ENCODE peak calls at places on chromosomes 3 and 15, in five cellular contexts. B is HepG2, Y is pancreas, P is left ventricle myocardium inferior, K is breast epithelium. J is an unnamed sample. For H3K4me1 and H3K9me3, the result is how much of the 10 kb centered on the place peaks cover.

GRCh38 chr3:174285242-174285641 is 573.9 kb upstream of the NAALADL2 start:
- DNase-seq in K (no peak), B (no peak), Y (no peak), P (no peak), J (no peak)

GRCh38 chr3:107598926-107599754 is 76.4 kb downstream of the BBX start:
- DNase-seq in P (peak), Y (peak), B (peak), K (no peak), J (peak)

GRCh38 chr15:57647791-57648130 is 56.1 kb downstream of the MYZAP start:
- DNase-seq in Y (no peak), P (no peak), K (no peak), B (no peak), J (no peak)

GRCh38 chr3:65200312-65200711 is 512.5 kb upstream of the ADAMTS9 start:
- DNase-seq in B (no peak), P (no peak), K (no peak), Y (no peak), J (no peak)

GRCh38 chr3:167941234-167941995 is 154.3 kb downstream of the GOLIM4 start:
- DNase-seq in K (peak), Y (peak), P (no peak), B (no peak), J (peak)

GRCh38 chr15:31272558-31273257 is 53.9 kb upstream of the KLF13 start:
- DNase-seq in K (peak), Y (no peak), P (no peak), B (no peak), J (peak)

GRCh38 chr15:80396094-80396493 is 8.1 kb upstream of the ARNT2 start:
- DNase-seq in P (no peak), B (no peak), K (no peak), Y (no peak), J (no peak)

GRCh38 chr3:30685267-30685667 is 78.9 kb downstream of the TGFBR2 start:
- DNase-seq in Y (no peak), B (no peak), K (no peak), P (no peak), J (no peak)

GRCh38 chr3:10732292-10732691 is 83.7 kb upstream of the SLC6A11 start:
- DNase-seq in P (no peak), B (no peak), K (no peak), Y (no peak), J (no peak)

GRCh38 chr3:106013971-106014370 is 145.2 kb upstream of the CBLB start:
- DNase-seq in B (no peak), K (no peak), P (no peak), Y (no peak), J (no peak)

GRCh38 chr15:44598892-44599291 is 61.9 kb downstream of the EIF3J start:
- DNase-seq in K (no peak), B (no peak), P (no peak), Y (no peak), J (no peak)

GRCh38 chr3:52401021-52401420 is 43.9 kb downstream of the SEMA3G start:
- DNase-seq in B (no peak), Y (no peak), P (peak), K (no peak), J (no peak)

GRCh38 chr3:99562990-99563607 is 75.3 kb upstream of the COL8A1 start:
- DNase-seq in K (no peak), P (no peak), Y (no peak), B (no peak), J (no peak)

GRCh38 chr3:188554404-188554803 is 400.4 kb downstream of the LPP start:
- DNase-seq in P (no peak), B (no peak), Y (no peak), K (no peak), J (no peak)

DNA sequence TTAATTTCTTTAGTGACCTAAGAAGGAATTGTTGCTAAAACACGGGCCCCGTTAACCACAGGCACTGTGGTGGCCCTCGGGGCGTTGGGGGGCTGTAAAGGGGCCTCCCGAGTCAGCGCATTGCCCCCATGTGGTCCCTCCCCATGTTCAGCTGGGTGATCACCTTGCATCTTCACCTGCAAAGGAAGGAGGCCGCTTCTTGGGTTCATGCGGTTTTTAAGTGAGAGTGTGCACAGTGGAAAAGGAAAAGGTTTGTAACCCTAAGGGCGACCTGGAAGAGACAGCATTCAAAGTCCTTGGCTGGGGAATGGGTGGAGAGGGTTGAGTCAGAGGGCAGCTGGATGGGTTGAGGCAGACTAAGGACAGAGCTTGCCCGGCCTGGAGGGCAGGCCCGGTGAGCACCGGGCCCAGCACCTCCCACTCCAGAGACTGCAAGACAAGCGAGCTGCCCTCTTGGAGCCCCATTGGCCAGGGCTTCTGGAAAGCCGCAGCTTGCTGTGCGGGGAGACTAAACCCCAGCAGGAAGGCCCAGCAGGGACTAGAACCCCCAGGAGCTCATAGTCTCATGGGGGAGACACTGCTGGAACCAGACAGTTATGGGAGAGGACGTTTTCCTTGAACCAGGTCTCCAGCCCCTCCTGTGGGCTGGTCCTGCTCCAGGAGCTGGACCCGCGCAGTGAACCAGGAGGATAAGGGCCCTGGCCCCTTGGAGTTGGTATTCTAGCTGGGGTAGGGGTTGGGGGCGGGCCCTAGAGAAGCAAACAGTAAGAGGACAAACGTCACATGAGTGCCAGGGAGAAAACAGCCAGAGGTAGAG is 59.2 kb downstream of the RGMA start:
- DNase-seq in K (peak), P (no peak), Y (no peak), B (no peak), J (no peak)
- H3K4me1 ChIP-seq in K (under half), P (half or more), Y (under half), B (under half), J (under half)

GRCh38 chr15:23759964-23760363 is 72.9 kb upstream of the NDN start:
- DNase-seq in K (no peak), B (no peak), P (no peak), Y (no peak), J (no peak)
- H3K9me3 ChIP-seq in K (under half), B (under half), P (under half), Y (under half), J (under half)

GRCh38 chr3:192864943-192865342 is 52.7 kb downstream of the MB21D2 start:
- DNase-seq in Y (no peak), P (no peak), B (no peak), K (no peak), J (no peak)
- H3K4me1 ChIP-seq in Y (under half), P (under half), B (under half), K (under half), J (under half)

GRCh38 chr15:98257290-98257689 is 296.8 kb downstream of the ARRDC4 start:
- DNase-seq in B (no peak), Y (no peak), P (no peak), K (no peak), J (no peak)
- H3K9me3 ChIP-seq in B (under half), Y (under half), P (under half), K (under half), J (under half)

GRCh38 chr15:68289057-68289456 is 11.5 kb downstream of the FEM1B start:
- DNase-seq in Y (no peak), B (no peak), P (no peak), K (no peak), J (no peak)

GRCh38 chr15:68289621-68290352 is 12.2 kb downstream of the FEM1B start:
- DNase-seq in Y (no peak), K (no peak), B (no peak), P (no peak), J (no peak)

GRCh38 chr15:68283401-68283800 is 5.9 kb downstream of the FEM1B start:
- DNase-seq in B (no peak), Y (no peak), K (no peak), P (no peak), J (no peak)

GRCh38 chr15:68286256-68286655 is 8.7 kb downstream of the FEM1B start:
- DNase-seq in K (no peak), P (no peak), Y (no peak), B (no peak), J (no peak)

GRCh38 chr15:68285243-68285980 is 7.9 kb downstream of the FEM1B start:
- DNase-seq in B (peak), P (no peak), Y (no peak), K (no peak), J (no peak)
- H3K4me1 ChIP-seq in B (under half), P (half or more), Y (under half), K (under half), J (under half)

GRCh38 chr3:110419571-110419970 is 652.0 kb upstream of the NECTIN3 start:
- DNase-seq in B (no peak), Y (no peak), K (no peak), P (no peak), J (no peak)
- H3K9me3 ChIP-seq in B (under half), Y (under half), K (under half), P (under half), J (under half)

GRCh38 chr3:146090521-146090920 is 70.5 kb downstream of the PLOD2 start:
- DNase-seq in K (no peak), Y (no peak), P (no peak), B (no peak), J (no peak)
- H3K4me1 ChIP-seq in K (under half), Y (under half), P (under half), B (under half), J (under half)

GRCh38 chr15:26729581-26729980 is 43.3 kb downstream of the GABRB3 start:
- DNase-seq in Y (no peak), K (no peak), B (no peak), P (no peak), J (no peak)

GRCh38 chr15:26729030-26729429 is 43.8 kb downstream of the GABRB3 start:
- DNase-seq in P (no peak), Y (no peak), K (no peak), B (no peak), J (no peak)

GRCh38 chr15:26736502-26737248 is 36.2 kb downstream of the GABRB3 start:
- DNase-seq in B (no peak), P (no peak), Y (no peak), K (no peak), J (no peak)

GRCh38 chr15:26731965-26732364 is 40.9 kb downstream of the GABRB3 start:
- DNase-seq in P (no peak), B (no peak), Y (no peak), K (no peak), J (no peak)
- H3K9me3 ChIP-seq in P (under half), B (half or more), Y (under half), K (under half), J (under half)

DNA sequence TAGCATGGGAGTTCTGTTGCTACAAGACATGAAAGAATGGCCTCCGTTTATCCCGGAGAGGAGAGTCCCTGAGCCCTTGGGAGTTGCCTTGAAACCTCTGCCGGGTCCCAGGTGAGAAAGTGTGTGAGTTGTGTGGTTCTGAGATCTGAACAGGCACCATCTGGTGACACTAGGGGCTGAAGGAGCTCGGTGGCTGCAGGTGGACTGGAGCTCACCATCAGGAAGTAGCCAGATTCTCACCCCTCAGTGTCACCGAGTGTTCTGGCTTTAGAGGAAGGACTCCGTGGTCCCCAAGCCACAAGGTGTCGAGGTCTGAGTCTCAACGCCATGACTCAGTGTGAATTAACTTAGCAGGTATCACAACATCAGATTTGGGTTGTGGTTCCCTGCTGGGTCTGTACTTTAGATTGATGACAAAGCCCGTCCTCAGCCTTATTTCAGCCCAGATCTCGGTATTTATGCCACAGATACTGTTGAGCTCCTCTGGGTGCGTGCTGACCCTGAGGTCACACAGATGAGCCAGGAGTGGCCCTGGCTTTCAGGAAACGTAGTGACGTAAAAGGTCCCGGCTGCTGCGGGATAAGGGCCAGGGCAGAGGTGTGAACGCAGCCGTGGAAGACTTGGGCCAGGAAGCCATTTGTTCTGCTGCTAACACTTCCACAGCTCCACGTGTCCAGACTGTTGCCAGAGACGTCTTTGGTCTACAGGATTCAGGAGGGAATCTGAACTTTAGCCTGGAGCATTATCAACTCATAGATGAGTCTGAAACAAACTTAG is 54.4 kb downstream of the PGPEP1L start:
- DNase-seq in K (no peak), P (peak), Y (no peak), B (no peak), J (no peak)
- H3K4me1 ChIP-seq in K (under half), P (half or more), Y (under half), B (under half), J (under half)

J was measured in tibial artery.